ENCODE peak calls at places on chromosomes 13 and 19, in six cellular contexts. One of them, this sample, is unnamed. For H3K4me1, the result is how much of the 10 kb centered on the place peaks cover.

GRCh38 chr13:66427330-66427990 is 802.7 kb downstream of the PCDH9 start:
- DNase-seq in right cardiac atrium: no peak
- DNase-seq in iPS DF 6.9: no peak
- DNase-seq in PC-3: no peak
- DNase-seq in CD8-positive, alpha-beta T cell: no peak
- DNase-seq in IMR-90: no peak
- DNase-seq in this sample: no peak

GRCh38 chr19:48844472-48844871 is 8.2 kb upstream of the HSD17B14 start:
- DNase-seq in IMR-90: peak
- DNase-seq in iPS DF 6.9: no peak
- DNase-seq in right cardiac atrium: no peak
- DNase-seq in PC-3: peak
- DNase-seq in CD8-positive, alpha-beta T cell: no peak
- DNase-seq in this sample: no peak

GRCh38 chr19:50510121-50510670 is 795 bp downstream of the JOSD2 start:
- DNase-seq in right cardiac atrium: no peak
- DNase-seq in CD8-positive, alpha-beta T cell: no peak
- DNase-seq in iPS DF 6.9: no peak
- DNase-seq in IMR-90: no peak
- DNase-seq in PC-3: no peak
- DNase-seq in this sample: no peak

GRCh38 chr19:40392894-40393517 is 3.0 kb upstream of the HIPK4 start:
- DNase-seq in right cardiac atrium: no peak
- DNase-seq in IMR-90: no peak
- DNase-seq in CD8-positive, alpha-beta T cell: no peak
- DNase-seq in iPS DF 6.9: no peak
- DNase-seq in PC-3: peak
- DNase-seq in this sample: no peak

GRCh38 chr13:50995870-50996269 is 86.3 kb downstream of the RNASEH2B start:
- DNase-seq in IMR-90: no peak
- DNase-seq in right cardiac atrium: no peak
- DNase-seq in PC-3: no peak
- DNase-seq in iPS DF 6.9: no peak
- DNase-seq in CD8-positive, alpha-beta T cell: no peak
- DNase-seq in this sample: no peak

GRCh38 chr19:6887326-6887725 is at the start of gene ADGRE1:
- DNase-seq in iPS DF 6.9: no peak
- DNase-seq in PC-3: no peak
- DNase-seq in right cardiac atrium: no peak
- DNase-seq in IMR-90: no peak
- DNase-seq in CD8-positive, alpha-beta T cell: no peak
- DNase-seq in this sample: no peak

GRCh38 chr13:25659091-25659502 is 287.3 kb downstream of the ATP8A2 start:
- DNase-seq in iPS DF 6.9: no peak
- DNase-seq in IMR-90: no peak
- DNase-seq in PC-3: peak
- DNase-seq in right cardiac atrium: no peak
- DNase-seq in CD8-positive, alpha-beta T cell: no peak
- DNase-seq in this sample: no peak

GRCh38 chr19:18749362-18750231 is 41.5 kb downstream of the COMP start:
- DNase-seq in CD8-positive, alpha-beta T cell: no peak
- DNase-seq in PC-3: no peak
- DNase-seq in right cardiac atrium: no peak
- DNase-seq in IMR-90: no peak
- DNase-seq in iPS DF 6.9: no peak
- DNase-seq in this sample: no peak

GRCh38 chr13:48600374-48601364 is 53.1 kb upstream of the CYSLTR2 start:
- DNase-seq in CD8-positive, alpha-beta T cell: no peak
- DNase-seq in iPS DF 6.9: no peak
- DNase-seq in PC-3: peak
- DNase-seq in right cardiac atrium: no peak
- DNase-seq in IMR-90: peak
- DNase-seq in this sample: no peak

GRCh38 chr13:50152655-50153309 is 137.5 kb downstream of the KCNRG start:
- DNase-seq in PC-3: no peak
- DNase-seq in right cardiac atrium: no peak
- DNase-seq in iPS DF 6.9: no peak
- DNase-seq in CD8-positive, alpha-beta T cell: no peak
- DNase-seq in IMR-90: no peak
- DNase-seq in this sample: no peak

GRCh38 chr19:5903502-5904301 is at the start of gene NDUFA11:
- DNase-seq in right cardiac atrium: peak
- DNase-seq in iPS DF 6.9: peak
- DNase-seq in CD8-positive, alpha-beta T cell: peak
- DNase-seq in PC-3: peak
- DNase-seq in IMR-90: peak
- DNase-seq in this sample: peak

GRCh38 chr19:48958006-48958405 is 3.3 kb downstream of the BAX start:
- DNase-seq in right cardiac atrium: no peak
- DNase-seq in IMR-90: no peak
- DNase-seq in iPS DF 6.9: no peak
- DNase-seq in CD8-positive, alpha-beta T cell: no peak
- DNase-seq in PC-3: no peak
- DNase-seq in this sample: no peak

GRCh38 chr13:99346328-99347070 is 39.3 kb upstream of the GPR183 start:
- DNase-seq in PC-3: no peak
- DNase-seq in iPS DF 6.9: no peak
- DNase-seq in IMR-90: no peak
- DNase-seq in CD8-positive, alpha-beta T cell: no peak
- DNase-seq in right cardiac atrium: no peak
- DNase-seq in this sample: no peak

GRCh38 chr19:17243854-17244617 is 1.7 kb downstream of the NR2F6 start:
- DNase-seq in CD8-positive, alpha-beta T cell: no peak
- DNase-seq in right cardiac atrium: peak
- DNase-seq in IMR-90: peak
- DNase-seq in iPS DF 6.9: no peak
- DNase-seq in PC-3: peak
- DNase-seq in this sample: peak

GRCh38 chr13:59012731-59013130 is 1151.0 kb downstream of the DIAPH3 start:
- DNase-seq in iPS DF 6.9: no peak
- DNase-seq in CD8-positive, alpha-beta T cell: no peak
- DNase-seq in right cardiac atrium: no peak
- DNase-seq in PC-3: no peak
- DNase-seq in IMR-90: no peak
- DNase-seq in this sample: no peak

GRCh38 chr19:47714339-47714738 is 1.1 kb downstream of the EHD2 start:
- DNase-seq in IMR-90: no peak
- DNase-seq in right cardiac atrium: no peak
- DNase-seq in iPS DF 6.9: no peak
- DNase-seq in PC-3: no peak
- DNase-seq in CD8-positive, alpha-beta T cell: no peak
- DNase-seq in this sample: no peak

GRCh38 chr19:33066543-33066942 is 1.9 kb upstream of the RHPN2 start:
- DNase-seq in CD8-positive, alpha-beta T cell: no peak
- DNase-seq in PC-3: no peak
- DNase-seq in IMR-90: no peak
- DNase-seq in right cardiac atrium: no peak
- DNase-seq in iPS DF 6.9: no peak
- DNase-seq in this sample: no peak

GRCh38 chr13:106507560-106508274 is 27.7 kb downstream of the EFNB2 start:
- DNase-seq in IMR-90: peak
- DNase-seq in right cardiac atrium: no peak
- DNase-seq in CD8-positive, alpha-beta T cell: no peak
- DNase-seq in iPS DF 6.9: no peak
- DNase-seq in PC-3: peak
- DNase-seq in this sample: no peak

GRCh38 chr19:3793799-3794198 is 7.6 kb upstream of the MATK start:
- DNase-seq in CD8-positive, alpha-beta T cell: no peak
- DNase-seq in PC-3: no peak
- DNase-seq in right cardiac atrium: no peak
- DNase-seq in iPS DF 6.9: no peak
- DNase-seq in IMR-90: no peak
- DNase-seq in this sample: no peak

GRCh38 chr13:44698076-44698475 is 121.9 kb upstream of the TSC22D1 start:
- DNase-seq in right cardiac atrium: no peak
- DNase-seq in iPS DF 6.9: no peak
- DNase-seq in IMR-90: no peak
- DNase-seq in PC-3: no peak
- DNase-seq in CD8-positive, alpha-beta T cell: no peak
- DNase-seq in this sample: no peak

GRCh38 chr19:953501-954271 is 27.9 kb downstream of the ARID3A start:
- DNase-seq in right cardiac atrium: no peak
- DNase-seq in IMR-90: no peak
- DNase-seq in iPS DF 6.9: no peak
- DNase-seq in PC-3: no peak
- DNase-seq in CD8-positive, alpha-beta T cell: no peak
- DNase-seq in this sample: no peak

GRCh38 chr19:952049-952679 is 26.3 kb downstream of the ARID3A start:
- DNase-seq in CD8-positive, alpha-beta T cell: no peak
- DNase-seq in PC-3: no peak
- DNase-seq in iPS DF 6.9: no peak
- DNase-seq in IMR-90: no peak
- DNase-seq in right cardiac atrium: no peak
- DNase-seq in this sample: no peak

GRCh38 chr19:954272-954671 is 28.4 kb downstream of the ARID3A start:
- DNase-seq in right cardiac atrium: no peak
- DNase-seq in iPS DF 6.9: no peak
- DNase-seq in CD8-positive, alpha-beta T cell: no peak
- DNase-seq in PC-3: no peak
- DNase-seq in IMR-90: no peak
- DNase-seq in this sample: no peak

GRCh38 chr19:954672-955494 is 29.0 kb downstream of the ARID3A start:
- DNase-seq in right cardiac atrium: no peak
- DNase-seq in iPS DF 6.9: no peak
- DNase-seq in PC-3: no peak
- DNase-seq in CD8-positive, alpha-beta T cell: no peak
- DNase-seq in IMR-90: no peak
- DNase-seq in this sample: no peak

DNA sequence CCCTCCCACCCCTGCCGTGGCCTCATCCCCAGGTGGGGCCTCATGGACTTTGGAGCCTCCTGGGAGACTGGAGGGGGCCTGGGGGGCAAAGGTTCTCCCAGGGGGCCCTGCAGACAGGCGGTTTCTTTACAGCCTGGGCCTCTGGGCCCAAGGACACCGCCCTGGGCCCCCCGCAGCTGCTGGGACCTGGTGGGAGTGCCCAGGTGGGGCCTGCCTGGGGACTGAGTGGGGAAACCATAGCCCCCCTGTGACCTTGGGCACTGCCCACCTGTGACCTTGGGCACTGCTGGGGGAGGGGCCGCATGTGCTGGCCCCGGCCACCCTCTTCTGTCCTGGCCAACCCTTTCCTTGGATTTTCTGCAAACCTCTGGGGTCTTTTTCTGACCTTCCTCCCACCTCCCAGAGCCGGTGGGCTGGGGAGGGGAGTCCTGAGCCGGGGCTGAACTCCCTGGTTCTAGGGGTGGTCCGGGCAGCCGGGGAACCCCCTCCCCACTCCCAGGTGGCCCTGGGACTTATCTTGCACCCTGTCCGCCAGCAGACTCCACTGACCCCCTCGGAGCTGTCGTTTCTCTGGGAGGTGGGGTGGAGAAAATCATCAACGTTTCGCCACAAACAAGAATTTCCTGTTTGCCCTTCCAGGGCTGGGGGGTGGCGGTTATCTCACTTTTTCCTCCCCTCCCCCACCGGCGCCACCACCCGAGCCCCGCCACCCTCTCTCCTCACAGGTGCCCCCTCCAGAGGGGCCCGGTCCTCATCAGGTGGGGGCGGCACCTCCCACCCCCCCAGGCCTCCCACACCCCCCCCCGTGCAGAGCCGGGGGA is 27.1 kb downstream of the ARID3A start:
- DNase-seq in iPS DF 6.9: no peak
- DNase-seq in PC-3: peak
- DNase-seq in IMR-90: no peak
- DNase-seq in right cardiac atrium: no peak
- DNase-seq in CD8-positive, alpha-beta T cell: no peak
- DNase-seq in this sample: no peak
- H3K4me3 ChIP-seq in iPS DF 6.9: no peak
- H3K4me3 ChIP-seq in PC-3: peak
- H3K4me3 ChIP-seq in IMR-90: peak
- H3K4me3 ChIP-seq in right cardiac atrium: no peak
- H3K4me3 ChIP-seq in CD8-positive, alpha-beta T cell: no peak
- H3K4me3 ChIP-seq in this sample: no peak

GRCh38 chr19:10670187-10670586 is 16.0 kb downstream of the ILF3 start:
- DNase-seq in CD8-positive, alpha-beta T cell: no peak
- DNase-seq in IMR-90: no peak
- DNase-seq in right cardiac atrium: no peak
- DNase-seq in iPS DF 6.9: no peak
- DNase-seq in PC-3: no peak
- DNase-seq in this sample: no peak
- H3K4me1 ChIP-seq in CD8-positive, alpha-beta T cell: under half
- H3K4me1 ChIP-seq in IMR-90: under half
- H3K4me1 ChIP-seq in right cardiac atrium: under half
- H3K4me1 ChIP-seq in iPS DF 6.9: under half
- H3K4me1 ChIP-seq in PC-3: under half
- H3K4me1 ChIP-seq in this sample: half or more

DNA sequence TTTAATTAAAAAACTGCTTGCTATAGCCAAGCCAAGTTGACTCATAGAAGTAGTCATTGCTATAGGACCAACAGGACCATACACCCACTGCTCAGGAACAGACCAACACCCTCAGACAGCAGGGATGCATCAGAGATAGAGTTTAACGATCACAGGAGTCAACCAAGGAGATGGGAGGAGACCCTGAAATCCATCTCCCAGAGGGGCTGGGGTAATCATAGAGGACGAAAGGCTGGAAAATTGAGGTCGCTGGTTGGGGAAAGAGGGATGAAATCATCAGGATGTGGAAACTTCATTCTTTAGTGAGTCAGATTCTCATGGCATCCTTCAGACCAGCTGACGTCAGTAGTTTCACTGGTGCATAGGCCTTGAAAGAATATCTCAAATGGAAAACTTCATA is 160.4 kb upstream of the GPC6 start:
- DNase-seq in PC-3: peak
- DNase-seq in right cardiac atrium: no peak
- DNase-seq in CD8-positive, alpha-beta T cell: no peak
- DNase-seq in IMR-90: peak
- DNase-seq in iPS DF 6.9: no peak
- DNase-seq in this sample: no peak
- H3K27ac ChIP-seq in PC-3: no peak
- H3K27ac ChIP-seq in right cardiac atrium: no peak
- H3K27ac ChIP-seq in CD8-positive, alpha-beta T cell: no peak
- H3K27ac ChIP-seq in IMR-90: peak
- H3K27ac ChIP-seq in iPS DF 6.9: no peak
- H3K27ac ChIP-seq in this sample: no peak

GRCh38 chr13:75621147-75621546 is 15.0 kb upstream of the LMO7 start:
- DNase-seq in right cardiac atrium: no peak
- DNase-seq in IMR-90: peak
- DNase-seq in PC-3: peak
- DNase-seq in CD8-positive, alpha-beta T cell: no peak
- DNase-seq in iPS DF 6.9: no peak
- DNase-seq in this sample: no peak

GRCh38 chr13:75617230-75617629 is 18.9 kb upstream of the LMO7 start:
- DNase-seq in iPS DF 6.9: no peak
- DNase-seq in IMR-90: no peak
- DNase-seq in CD8-positive, alpha-beta T cell: no peak
- DNase-seq in PC-3: no peak
- DNase-seq in right cardiac atrium: no peak
- DNase-seq in this sample: no peak

GRCh38 chr13:75612354-75612753 is 23.8 kb upstream of the LMO7 start:
- DNase-seq in PC-3: no peak
- DNase-seq in CD8-positive, alpha-beta T cell: no peak
- DNase-seq in IMR-90: peak
- DNase-seq in right cardiac atrium: no peak
- DNase-seq in iPS DF 6.9: no peak
- DNase-seq in this sample: no peak

DNA sequence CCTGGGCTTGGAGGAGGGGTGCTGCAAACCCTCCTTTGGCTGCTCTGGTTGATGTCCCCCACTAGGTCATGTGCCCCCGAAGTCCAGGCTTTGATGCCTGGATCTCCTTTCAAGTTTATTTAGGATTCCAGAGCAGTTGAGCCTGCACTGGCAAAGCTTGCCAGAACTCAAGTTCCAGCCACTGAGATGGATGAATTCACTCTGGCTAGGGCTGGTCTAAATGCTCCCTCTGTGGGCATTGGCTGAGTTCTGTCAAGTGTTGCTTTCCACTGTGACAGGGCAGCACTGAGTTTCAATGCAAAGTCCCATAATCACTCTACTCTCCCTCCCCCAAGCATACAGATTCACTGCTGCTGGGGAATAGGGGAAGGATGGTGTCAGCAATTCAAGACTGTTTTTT is 17.8 kb upstream of the LMO7 start:
- DNase-seq in iPS DF 6.9: no peak
- DNase-seq in right cardiac atrium: no peak
- DNase-seq in PC-3: no peak
- DNase-seq in IMR-90: no peak
- DNase-seq in CD8-positive, alpha-beta T cell: no peak
- DNase-seq in this sample: no peak
- H3K4me3 ChIP-seq in iPS DF 6.9: no peak
- H3K4me3 ChIP-seq in right cardiac atrium: no peak
- H3K4me3 ChIP-seq in PC-3: no peak
- H3K4me3 ChIP-seq in IMR-90: no peak
- H3K4me3 ChIP-seq in CD8-positive, alpha-beta T cell: no peak
- H3K4me3 ChIP-seq in this sample: no peak

This sample was measured in left ventricle myocardium inferior.